ENCODE peak calls at places on chromosomes 1 and 21, in ten cellular contexts. One of them, this sample, is unnamed. For H3K4me1, the result is how much of the 10 kb centered on the place peaks cover.

GRCh38 chr1:50418600-50419109 is 4.6 kb downstream of the DMRTA2 start:
- DNase-seq in H1: no peak
- DNase-seq in HepG2: no peak
- DNase-seq in H9: peak
- DNase-seq in GM23338: peak
- DNase-seq in IMR-90: no peak
- DNase-seq in HCT116: no peak
- DNase-seq in fibroblast of lung: no peak
- DNase-seq in GM12878: no peak
- DNase-seq in neural progenitor cell: peak
- DNase-seq in this sample: peak

GRCh38 chr1:9655127-9655723 is 3.7 kb downstream of the PIK3CD start:
- DNase-seq in GM23338: no peak
- DNase-seq in HepG2: no peak
- DNase-seq in HCT116: no peak
- DNase-seq in H9: no peak
- DNase-seq in GM12878: no peak
- DNase-seq in neural progenitor cell: no peak
- DNase-seq in IMR-90: no peak
- DNase-seq in H1: no peak
- DNase-seq in fibroblast of lung: no peak
- DNase-seq in this sample: no peak

GRCh38 chr21:43600642-43601397 is 58.5 kb downstream of the HSF2BP start:
- DNase-seq in fibroblast of lung: peak
- DNase-seq in IMR-90: peak
- DNase-seq in GM23338: no peak
- DNase-seq in neural progenitor cell: no peak
- DNase-seq in H9: no peak
- DNase-seq in HepG2: no peak
- DNase-seq in H1: no peak
- DNase-seq in GM12878: no peak
- DNase-seq in HCT116: no peak
- DNase-seq in this sample: peak

GRCh38 chr1:54008876-54009275 is 9.1 kb downstream of the LDLRAD1 start:
- DNase-seq in neural progenitor cell: no peak
- DNase-seq in H1: no peak
- DNase-seq in H9: no peak
- DNase-seq in fibroblast of lung: no peak
- DNase-seq in HCT116: no peak
- DNase-seq in GM12878: no peak
- DNase-seq in IMR-90: no peak
- DNase-seq in GM23338: no peak
- DNase-seq in HepG2: no peak
- DNase-seq in this sample: no peak

GRCh38 chr1:22131875-22132486 is 10.9 kb downstream of the WNT4 start:
- DNase-seq in IMR-90: no peak
- DNase-seq in fibroblast of lung: no peak
- DNase-seq in H9: peak
- DNase-seq in H1: peak
- DNase-seq in HepG2: peak
- DNase-seq in neural progenitor cell: peak
- DNase-seq in HCT116: peak
- DNase-seq in GM12878: no peak
- DNase-seq in GM23338: peak
- DNase-seq in this sample: peak

GRCh38 chr1:30325085-30325935 is 398.1 kb downstream of the MATN1 start:
- DNase-seq in H1: no peak
- DNase-seq in IMR-90: no peak
- DNase-seq in HepG2: no peak
- DNase-seq in fibroblast of lung: no peak
- DNase-seq in neural progenitor cell: no peak
- DNase-seq in GM12878: no peak
- DNase-seq in HCT116: no peak
- DNase-seq in GM23338: no peak
- DNase-seq in H9: no peak
- DNase-seq in this sample: no peak

GRCh38 chr21:16908087-16908486 is 604.8 kb upstream of the CXADR start:
- DNase-seq in H1: no peak
- DNase-seq in GM12878: no peak
- DNase-seq in fibroblast of lung: peak
- DNase-seq in neural progenitor cell: no peak
- DNase-seq in IMR-90: no peak
- DNase-seq in HCT116: no peak
- DNase-seq in GM23338: no peak
- DNase-seq in H9: no peak
- DNase-seq in HepG2: no peak
- DNase-seq in this sample: peak

GRCh38 chr1:177355575-177355974 is 184.8 kb downstream of the BRINP2 start:
- DNase-seq in GM23338: peak
- DNase-seq in fibroblast of lung: peak
- DNase-seq in H9: peak
- DNase-seq in H1: no peak
- DNase-seq in GM12878: no peak
- DNase-seq in neural progenitor cell: peak
- DNase-seq in HepG2: peak
- DNase-seq in HCT116: no peak
- DNase-seq in IMR-90: peak
- DNase-seq in this sample: peak

GRCh38 chr1:89834078-89834704 is 13.4 kb downstream of the LRRC8D start:
- DNase-seq in HepG2: peak
- DNase-seq in neural progenitor cell: no peak
- DNase-seq in H9: no peak
- DNase-seq in HCT116: no peak
- DNase-seq in fibroblast of lung: no peak
- DNase-seq in H1: no peak
- DNase-seq in GM23338: no peak
- DNase-seq in GM12878: no peak
- DNase-seq in IMR-90: peak
- DNase-seq in this sample: no peak

GRCh38 chr21:30194701-30195299 is 21.1 kb downstream of the CLDN8 start:
- DNase-seq in GM12878: no peak
- DNase-seq in HCT116: no peak
- DNase-seq in GM23338: peak
- DNase-seq in neural progenitor cell: peak
- DNase-seq in H1: no peak
- DNase-seq in IMR-90: no peak
- DNase-seq in H9: no peak
- DNase-seq in HepG2: peak
- DNase-seq in fibroblast of lung: no peak
- DNase-seq in this sample: peak

DNA sequence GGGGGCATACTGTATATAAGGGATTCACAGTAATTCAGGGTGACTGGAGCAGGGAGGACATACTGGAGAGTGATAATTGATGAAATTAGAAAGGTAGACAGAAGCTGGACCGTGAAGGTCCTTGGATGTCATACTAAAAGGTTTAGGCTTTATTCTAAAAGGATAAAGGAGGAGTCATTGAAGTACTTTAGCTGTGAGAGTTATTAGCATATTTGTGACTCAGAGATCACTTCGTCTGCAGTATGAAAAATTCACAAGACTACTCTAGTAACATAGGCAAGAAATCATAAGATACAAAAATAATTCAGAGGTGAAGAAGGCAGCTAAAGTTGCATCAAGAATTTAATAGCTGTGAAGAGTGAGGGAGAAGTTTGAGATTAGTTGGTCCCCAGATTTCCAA is 26.3 kb downstream of the KCNA3 start:
- DNase-seq in neural progenitor cell: no peak
- DNase-seq in H9: no peak
- DNase-seq in fibroblast of lung: no peak
- DNase-seq in IMR-90: no peak
- DNase-seq in HepG2: no peak
- DNase-seq in H1: no peak
- DNase-seq in GM12878: no peak
- DNase-seq in HCT116: no peak
- DNase-seq in GM23338: no peak
- DNase-seq in this sample: no peak
- H3K4me2 ChIP-seq in neural progenitor cell: no peak
- H3K4me2 ChIP-seq in H9: no peak
- H3K4me2 ChIP-seq in fibroblast of lung: no peak
- H3K4me2 ChIP-seq in IMR-90: no peak
- H3K4me2 ChIP-seq in HepG2: no peak
- H3K4me2 ChIP-seq in H1: no peak
- H3K4me2 ChIP-seq in GM12878: no peak
- H3K4me2 ChIP-seq in HCT116: no peak
- H3K4me2 ChIP-seq in GM23338: no peak
- H3K4me2 ChIP-seq in this sample: no peak

DNA sequence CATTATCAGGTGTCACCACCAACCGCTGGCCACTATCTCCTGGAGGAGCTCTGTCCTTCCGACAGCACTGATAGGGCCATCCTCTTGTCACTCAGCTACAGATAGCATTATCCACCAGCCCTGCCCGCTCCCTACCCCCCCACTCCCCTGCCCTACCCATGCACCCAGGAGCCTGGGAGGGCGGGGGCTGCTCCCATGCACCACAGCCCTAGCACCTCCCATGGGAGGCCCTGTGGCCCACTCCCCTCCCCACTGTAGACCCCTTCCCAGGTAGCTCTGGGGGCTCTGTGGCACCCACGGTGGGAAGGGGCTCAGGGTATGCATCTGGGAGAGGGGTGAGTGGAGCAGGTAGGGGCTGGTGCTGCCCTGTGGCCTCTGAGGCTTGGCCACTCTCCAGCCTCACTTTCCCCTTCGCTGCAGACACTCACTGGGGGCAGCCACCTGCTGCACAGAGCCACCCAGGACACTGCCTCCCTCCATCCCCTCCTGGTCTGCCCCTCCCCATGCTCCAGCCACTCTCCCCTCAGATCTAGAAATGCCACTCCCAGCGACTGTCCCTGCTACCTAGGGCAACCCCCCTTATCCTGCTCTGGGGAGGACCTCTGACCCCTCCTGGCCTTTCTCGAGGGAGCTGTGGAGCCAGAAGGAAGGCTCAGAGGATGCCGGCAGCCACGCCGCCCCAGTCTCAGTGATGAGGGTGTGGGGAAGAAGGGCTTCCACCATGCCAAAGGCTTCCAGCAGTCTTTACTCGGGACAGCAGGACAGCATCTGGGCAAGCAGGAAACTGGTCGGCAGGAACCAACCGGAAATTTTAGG is 58.5 kb downstream of the WNT9A start:
- DNase-seq in H9: peak
- DNase-seq in HepG2: no peak
- DNase-seq in IMR-90: no peak
- DNase-seq in GM12878: no peak
- DNase-seq in neural progenitor cell: no peak
- DNase-seq in H1: no peak
- DNase-seq in fibroblast of lung: no peak
- DNase-seq in HCT116: no peak
- DNase-seq in GM23338: no peak
- DNase-seq in this sample: no peak
- H3K4me1 ChIP-seq in H9: under half
- H3K4me1 ChIP-seq in HepG2: under half
- H3K4me1 ChIP-seq in IMR-90: under half
- H3K4me1 ChIP-seq in GM12878: under half
- H3K4me1 ChIP-seq in neural progenitor cell: under half
- H3K4me1 ChIP-seq in H1: under half
- H3K4me1 ChIP-seq in fibroblast of lung: under half
- H3K4me1 ChIP-seq in HCT116: under half
- H3K4me1 ChIP-seq in GM23338: under half
- H3K4me1 ChIP-seq in this sample: under half

DNA sequence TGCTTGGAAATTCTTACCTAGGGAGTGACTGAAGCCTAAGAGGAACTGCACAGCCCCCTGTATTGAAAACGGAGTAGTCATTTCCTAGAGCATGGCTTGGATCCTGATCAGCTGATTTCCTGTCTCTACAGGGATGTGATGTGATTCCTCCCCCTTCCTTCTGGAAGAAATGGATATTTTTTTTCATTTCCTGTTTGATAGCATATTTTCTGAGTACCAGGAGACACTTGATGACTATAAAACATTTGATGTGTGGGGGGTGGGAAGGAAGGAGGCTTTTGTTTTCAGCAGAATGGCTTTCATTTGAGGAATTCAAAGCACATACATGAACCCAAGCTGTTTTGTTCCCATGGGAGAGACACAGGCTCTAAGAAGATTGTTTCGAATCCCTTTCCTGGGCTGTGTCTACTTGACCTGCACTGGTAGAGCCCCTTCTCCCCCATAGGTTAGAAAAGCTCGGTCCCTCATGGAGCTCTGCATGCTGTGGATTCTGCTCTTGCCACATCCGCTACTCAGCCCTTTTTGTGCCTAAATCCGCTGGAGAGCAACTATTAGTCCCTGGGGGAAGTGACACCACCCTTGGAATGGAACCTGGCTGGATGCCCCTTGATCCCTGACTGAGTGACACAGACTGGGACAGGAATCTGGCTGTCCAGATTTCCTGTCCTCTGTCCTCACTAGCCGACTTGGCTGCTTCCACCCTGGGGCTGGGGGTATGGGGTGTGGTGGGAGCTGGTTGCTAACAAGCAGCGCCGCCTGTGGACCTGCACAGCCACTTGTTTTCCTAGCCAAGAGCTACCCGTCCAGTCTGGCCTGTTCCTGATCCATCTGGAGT is 71.8 kb upstream of the MACF1 start:
- DNase-seq in IMR-90: peak
- DNase-seq in GM12878: no peak
- DNase-seq in H1: peak
- DNase-seq in H9: peak
- DNase-seq in fibroblast of lung: peak
- DNase-seq in HCT116: peak
- DNase-seq in neural progenitor cell: peak
- DNase-seq in HepG2: peak
- DNase-seq in GM23338: peak
- DNase-seq in this sample: no peak
- H3K4me2 ChIP-seq in IMR-90: peak
- H3K4me2 ChIP-seq in GM12878: no peak
- H3K4me2 ChIP-seq in H1: peak
- H3K4me2 ChIP-seq in H9: peak
- H3K4me2 ChIP-seq in fibroblast of lung: peak
- H3K4me2 ChIP-seq in HCT116: peak
- H3K4me2 ChIP-seq in neural progenitor cell: peak
- H3K4me2 ChIP-seq in HepG2: peak
- H3K4me2 ChIP-seq in GM23338: peak
- H3K4me2 ChIP-seq in this sample: no peak

GRCh38 chr1:179976970-179977651 is 22.5 kb downstream of the CEP350 start:
- DNase-seq in H9: no peak
- DNase-seq in HepG2: no peak
- DNase-seq in IMR-90: no peak
- DNase-seq in GM12878: no peak
- DNase-seq in neural progenitor cell: peak
- DNase-seq in fibroblast of lung: no peak
- DNase-seq in HCT116: no peak
- DNase-seq in H1: no peak
- DNase-seq in GM23338: peak
- DNase-seq in this sample: no peak
- H3K4me1 ChIP-seq in H9: under half
- H3K4me1 ChIP-seq in HepG2: under half
- H3K4me1 ChIP-seq in IMR-90: under half
- H3K4me1 ChIP-seq in GM12878: under half
- H3K4me1 ChIP-seq in neural progenitor cell: under half
- H3K4me1 ChIP-seq in fibroblast of lung: under half
- H3K4me1 ChIP-seq in HCT116: under half
- H3K4me1 ChIP-seq in H1: under half
- H3K4me1 ChIP-seq in GM23338: under half
- H3K4me1 ChIP-seq in this sample: under half

This sample was measured in GM23248.